ENCODE peak calls at places on chromosomes 12 and 14, in ten cellular contexts. D is NCI-H187; E is right atrium auricular region; M is amygdala; W is T-helper 1 cell; L is fibroblast of lung; Y is NCI-H510A treated with DMSO at 0.1 percent for 48 hours; V is NCI-H226; X is pulmonary artery endothelial cell; H is effector CD4-positive, alpha-beta T cell. Q is an unnamed sample.

GRCh38 chr14:103904493-103905107 is 23.7 kb upstream of the TDRD9 start:
- DNase-seq in D (no peak), E (no peak), M (no peak), W (no peak), L (peak), Y (no peak), V (no peak), X (no peak), H (no peak), Q (no peak)

GRCh38 chr14:35213869-35214387 is 78.3 kb upstream of the PSMA6 start:
- DNase-seq in D (no peak), E (no peak), M (no peak), W (no peak), L (peak), Y (peak), V (peak), X (no peak), H (no peak), Q (no peak)

GRCh38 chr12:44972746-44973421 is 78.0 kb downstream of the DBX2 start:
- DNase-seq in D (peak), E (no peak), M (no peak), W (no peak), L (no peak), Y (no peak), V (peak), X (no peak), H (no peak), Q (no peak)

GRCh38 chr12:101634724-101635123 is 40.0 kb downstream of the MYBPC1 start:
- DNase-seq in D (no peak), E (no peak), M (no peak), W (no peak), L (no peak), Y (no peak), V (no peak), X (no peak), H (no peak), Q (no peak)

GRCh38 chr12:131372706-131373195 is 338.1 kb upstream of the SFSWAP start:
- DNase-seq in D (no peak), E (no peak), M (no peak), W (no peak), L (no peak), Y (no peak), V (no peak), X (no peak), H (no peak), Q (no peak)

GRCh38 chr14:103385994-103386491 is 828 bp downstream of the MARK3 start:
- DNase-seq in D (no peak), E (no peak), M (peak), W (peak), L (no peak), Y (peak), V (no peak), X (no peak), H (peak), Q (peak)

GRCh38 chr14:92473261-92473946 is 40.2 kb upstream of the RIN3 start:
- DNase-seq in D (no peak), E (peak), M (no peak), W (no peak), L (peak), Y (no peak), V (no peak), X (no peak), H (no peak), Q (no peak)

GRCh38 chr12:21697829-21698630 is 40.4 kb upstream of the LDHB start:
- DNase-seq in D (no peak), E (no peak), M (no peak), W (no peak), L (peak), Y (peak), V (no peak), X (no peak), H (no peak), Q (no peak)

GRCh38 chr12:112514456-112514855 is 95.7 kb downstream of the PTPN11 start:
- DNase-seq in D (no peak), E (no peak), M (no peak), W (no peak), L (no peak), Y (no peak), V (no peak), X (no peak), H (no peak), Q (no peak)

Q was measured in T-cell.